ENCODE peak calls at places on chromosome 17, in nine cellular contexts. U is suprapubic skin, I is body of pancreas, G is stomach, M is transverse colon, E is heart left ventricle, B is uterus, S is tibial nerve, X is right lobe of liver. V is an unnamed sample.

GRCh38 chr17:45974916-45975630 is 24.0 kb upstream of the STH start:
- DNase-seq in X (no peak), G (no peak), S (no peak), M (no peak), E (no peak), U (no peak), B (no peak), I (no peak), V (no peak)

GRCh38 chr17:7888184-7888920 is at the start of gene CHD3:
- DNase-seq in M (peak), U (peak), B (no peak), I (peak), X (no peak), E (no peak), G (peak), S (no peak), V (no peak)

GRCh38 chr17:28125530-28126382 is 83.3 kb downstream of the NLK start:
- DNase-seq in X (no peak), M (no peak), I (peak), G (no peak), S (no peak), U (no peak), B (no peak), E (no peak), V (no peak)

GRCh38 chr17:17402558-17402957 is 74.2 kb upstream of the MED9 start:
- DNase-seq in B (no peak), E (no peak), X (no peak), U (no peak), M (no peak), S (no peak), G (no peak), I (no peak), V (no peak)

GRCh38 chr17:4858880-4859260 is 25.7 kb downstream of the MINK1 start:
- DNase-seq in G (peak), S (no peak), I (peak), U (no peak), X (no peak), M (peak), B (no peak), E (peak), V (no peak)

GRCh38 chr17:46877466-46877865 is 26.1 kb downstream of the WNT9B start:
- DNase-seq in M (no peak), E (no peak), S (no peak), X (no peak), B (no peak), I (no peak), U (no peak), G (no peak), V (no peak)

GRCh38 chr17:81727324-81728031 is 15.4 kb downstream of the SLC25A10 start:
- DNase-seq in B (no peak), S (no peak), X (peak), G (peak), E (no peak), I (peak), U (no peak), M (peak), V (no peak)

GRCh38 chr17:19387921-19388521 is 1.0 kb upstream of the MFAP4 start:
- DNase-seq in M (no peak), G (no peak), S (peak), B (no peak), U (no peak), X (peak), E (no peak), I (no peak), V (no peak)

GRCh38 chr17:43907425-43907981 is at the start of gene MPP2:
- DNase-seq in U (peak), S (peak), B (peak), G (peak), E (peak), X (no peak), M (peak), I (peak), V (peak)

GRCh38 chr17:28427372-28427771 is 21.4 kb upstream of the SLC46A1 start:
- DNase-seq in B (no peak), I (no peak), U (no peak), X (no peak), M (no peak), S (no peak), G (no peak), E (no peak), V (no peak)

GRCh38 chr17:83095016-83095415 is 15.6 kb downstream of the METRNL start:
- DNase-seq in G (no peak), E (no peak), X (no peak), I (no peak), M (no peak), S (no peak), U (no peak), B (no peak), V (no peak)

GRCh38 chr17:40458001-40458791 is 14.9 kb downstream of the IGFBP4 start:
- DNase-seq in I (peak), U (no peak), B (peak), E (no peak), G (peak), X (peak), S (no peak), M (no peak), V (no peak)

GRCh38 chr17:79407385-79407784 is 203.5 kb downstream of the RBFOX3 start:
- DNase-seq in E (no peak), U (no peak), M (no peak), G (no peak), I (no peak), S (no peak), X (no peak), B (no peak), V (no peak)

GRCh38 chr17:54196751-54197150 is 374.0 kb downstream of the KIF2B start:
- DNase-seq in G (no peak), X (no peak), E (no peak), B (no peak), U (no peak), S (no peak), M (no peak), I (no peak), V (no peak)

GRCh38 chr17:17983776-17984175 is 11.1 kb downstream of the DRC3 start:
- DNase-seq in U (no peak), M (no peak), G (no peak), B (no peak), S (no peak), E (no peak), I (no peak), X (no peak), V (no peak)

GRCh38 chr17:62038248-62038647 is 26.8 kb downstream of the MED13 start:
- DNase-seq in G (no peak), I (no peak), U (no peak), S (no peak), M (no peak), B (no peak), X (no peak), E (no peak), V (no peak)

GRCh38 chr17:43999024-43999423 is 5.4 kb upstream of the NAGS start:
- DNase-seq in X (no peak), B (no peak), S (no peak), M (no peak), U (no peak), G (no peak), E (no peak), I (no peak), V (no peak)

GRCh38 chr17:44777394-44778348 is 18.9 kb downstream of the ADAM11 start:
- DNase-seq in I (no peak), X (no peak), M (no peak), E (no peak), G (no peak), B (no peak), U (no peak), S (no peak), V (no peak)

GRCh38 chr17:40542562-40543411 is 22.5 kb downstream of the CCR7 start:
- DNase-seq in I (peak), S (peak), G (peak), U (peak), B (peak), E (peak), X (peak), M (peak), V (peak)

GRCh38 chr17:7308625-7309433 is 1.4 kb downstream of the EIF5A start:
- DNase-seq in B (peak), U (no peak), E (peak), M (peak), G (peak), I (peak), S (peak), X (peak), V (peak)

GRCh38 chr17:7476474-7476873 is 3.0 kb downstream of the ZBTB4 start:
- DNase-seq in E (no peak), G (no peak), M (no peak), S (no peak), U (no peak), I (no peak), X (no peak), B (no peak), V (no peak)

GRCh38 chr17:48721009-48721402 is 1.3 kb downstream of the PRAC1 start:
- DNase-seq in E (no peak), I (no peak), X (no peak), U (no peak), S (no peak), G (no peak), M (no peak), B (no peak), V (no peak)

GRCh38 chr17:45997624-45998023 is 1.4 kb upstream of the STH start:
- DNase-seq in X (no peak), M (no peak), I (no peak), S (no peak), U (no peak), G (no peak), B (no peak), E (no peak), V (no peak)

GRCh38 chr17:68514809-68515208 is 2.6 kb downstream of the PRKAR1A start:
- DNase-seq in X (no peak), B (no peak), M (no peak), E (no peak), U (no peak), I (no peak), S (no peak), G (no peak), V (no peak)

DNA sequence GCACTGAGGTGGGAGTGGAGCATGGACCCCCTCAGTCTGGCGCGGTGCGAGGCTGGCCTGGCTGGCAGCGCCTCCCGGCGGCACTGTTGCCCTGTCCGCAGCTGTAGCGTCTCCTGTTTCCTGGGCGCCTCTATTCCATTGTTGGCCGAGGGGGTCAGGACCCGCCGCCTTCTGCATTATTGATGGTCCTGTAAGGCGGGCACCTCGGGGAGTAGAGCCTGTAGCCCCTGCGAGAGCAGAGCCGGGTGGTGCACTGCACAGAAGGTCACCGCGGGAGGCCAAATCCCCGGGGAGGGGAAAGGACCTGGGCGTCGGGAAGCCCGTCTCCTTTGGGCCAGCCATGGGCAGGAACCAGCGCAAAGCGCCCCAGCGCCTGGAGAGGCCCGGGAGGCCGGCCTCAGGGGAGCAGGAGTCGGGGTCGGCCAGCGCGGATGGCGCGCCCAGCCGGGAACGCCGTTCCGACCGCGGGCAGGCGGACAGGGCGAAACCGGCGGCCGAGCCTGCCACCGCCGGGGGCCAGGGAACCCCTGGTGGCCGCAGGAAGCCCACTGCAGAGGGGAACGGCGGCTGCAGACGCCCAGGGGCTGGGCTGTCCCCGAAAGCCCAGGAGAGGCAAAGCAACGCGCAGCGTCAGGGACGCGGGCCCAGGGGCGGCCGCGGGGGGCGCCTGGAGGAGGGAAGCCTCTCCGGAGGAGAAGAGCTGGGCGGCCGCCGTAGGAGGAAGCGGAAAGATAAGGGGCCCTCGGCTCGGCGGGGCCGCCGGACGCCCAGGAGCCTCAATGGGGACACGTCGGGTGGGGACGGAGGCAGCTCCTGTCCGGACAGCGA is at the start of gene MYO15B:
- DNase-seq in B (peak), G (peak), S (peak), I (peak), U (no peak), E (peak), X (peak), M (peak), V (peak)
- TF ChIP-seq POLR2A in B (no peak), G (no peak), S (no peak), I (no peak), U (no peak), E (no peak), X (no peak), M (no peak), V (no peak)

GRCh38 chr17:9080296-9080914 is 59.1 kb downstream of the NTN1 start:
- DNase-seq in M (no peak), I (no peak), B (no peak), G (no peak), S (no peak), X (peak), E (no peak), U (no peak), V (no peak)
- H3K4me3 ChIP-seq in M (no peak), I (no peak), B (no peak), G (no peak), S (no peak), X (no peak), E (no peak), U (no peak), V (no peak)

GRCh38 chr17:77453613-77454559 is 313.1 kb downstream of the SEC14L1 start:
- DNase-seq in X (peak), E (no peak), B (no peak), U (no peak), S (no peak), M (peak), G (peak), I (peak), V (no peak)
- TF ChIP-seq POLR2A in X (peak), E (no peak), B (no peak), U (no peak), S (no peak), M (peak), G (no peak), I (no peak), V (no peak)

GRCh38 chr17:2263183-2263954 is 40.2 kb downstream of the SMG6 start:
- DNase-seq in M (no peak), E (no peak), S (no peak), I (no peak), U (no peak), X (no peak), G (no peak), B (no peak), V (no peak)
- H3K4me3 ChIP-seq in M (no peak), E (no peak), S (no peak), I (no peak), U (no peak), X (no peak), G (no peak), B (no peak), V (no peak)

GRCh38 chr17:58083491-58084316 is 485 bp downstream of the DYNLL2 start:
- DNase-seq in G (peak), S (no peak), U (no peak), X (peak), E (peak), M (peak), B (peak), I (peak), V (peak)
- TF ChIP-seq POLR2A in G (no peak), S (peak), U (peak), X (peak), E (peak), M (peak), B (no peak), I (peak), V (no peak)

DNA sequence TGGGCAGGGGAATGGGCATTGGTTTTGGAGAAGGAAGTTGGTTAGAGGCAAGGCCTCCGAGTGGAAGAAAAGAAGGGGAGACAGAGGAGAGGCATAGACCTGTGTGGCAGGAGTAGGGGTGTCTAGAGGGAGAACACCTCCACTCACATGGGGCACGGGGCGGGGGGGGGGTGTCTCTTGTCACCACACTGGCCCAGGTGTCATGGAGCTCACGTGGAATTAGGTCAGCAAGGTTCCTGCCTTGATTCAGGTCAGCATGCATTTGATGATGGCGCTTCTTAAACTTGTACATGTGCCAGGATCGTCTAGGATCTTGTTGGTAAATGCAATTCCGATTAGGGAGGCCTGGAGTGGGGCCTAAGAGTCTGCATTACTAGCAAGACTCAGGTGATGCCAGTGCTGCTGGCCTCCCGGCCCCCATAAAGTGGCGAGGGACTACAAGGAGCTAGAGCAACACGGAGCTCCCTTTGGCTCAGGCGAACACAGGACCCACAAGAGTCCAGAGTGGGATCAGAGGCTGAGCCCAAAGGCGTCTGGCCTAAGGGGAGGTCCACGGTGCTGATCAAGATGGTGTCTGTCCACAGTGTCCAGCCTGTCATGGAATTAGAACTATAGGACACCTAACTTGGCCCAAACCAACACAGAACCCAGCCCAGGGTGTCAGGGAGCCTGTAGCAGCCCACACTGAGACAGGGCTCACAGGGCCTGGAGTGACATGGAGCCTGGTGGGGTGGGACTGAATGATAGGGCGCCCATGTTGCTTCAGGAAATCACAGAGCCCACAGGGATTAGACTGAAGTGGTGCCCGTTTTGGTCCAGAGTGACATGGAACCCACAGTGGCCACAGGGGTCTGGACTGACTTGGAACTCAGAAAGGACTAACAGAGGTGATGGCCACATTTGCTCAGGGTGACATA is 16.7 kb downstream of the EPOP start:
- DNase-seq in X (no peak), M (no peak), I (no peak), B (no peak), G (no peak), S (no peak), U (no peak), E (no peak), V (no peak)
- H3K4me3 ChIP-seq in X (no peak), M (no peak), I (no peak), B (no peak), G (no peak), S (no peak), U (no peak), E (no peak), V (no peak)

V was measured in testis.